ENCODE peak calls at places on chromosome 17, in nine cellular contexts. E is fibroblast of lung, V is cardiac fibroblast, R is AG04449, I is adrenal gland, A is spleen, S is GM23338, Q is dorsolateral prefrontal cortex, F is pancreas. P is an unnamed sample.

GRCh38 chr17:17358060-17358751 is 55.0 kb downstream of the NT5M start:
- DNase-seq in E (no peak), V (no peak), R (no peak), I (no peak), A (peak), S (no peak), Q (peak), F (no peak), P (no peak)

GRCh38 chr17:9409026-9409425 is 166.6 kb downstream of the STX8 start:
- DNase-seq in E (no peak), V (no peak), R (no peak), I (no peak), A (no peak), S (no peak), Q (no peak), F (no peak), P (no peak)

GRCh38 chr17:66398617-66399016 is 96.2 kb downstream of the PRKCA start:
- DNase-seq in E (no peak), V (no peak), R (no peak), I (no peak), A (no peak), S (no peak), Q (no peak), F (no peak), P (no peak)

GRCh38 chr17:39813631-39814030 is 50.5 kb downstream of the IKZF3 start:
- DNase-seq in E (no peak), V (no peak), R (no peak), I (no peak), A (no peak), S (no peak), Q (no peak), F (no peak), P (no peak)

GRCh38 chr17:16371742-16372141 is 9.1 kb upstream of the UBB start:
- DNase-seq in E (peak), V (peak), R (peak), I (no peak), A (no peak), S (no peak), Q (no peak), F (no peak), P (no peak)

GRCh38 chr17:77129568-77130301 is 11.0 kb upstream of the SEC14L1 start:
- DNase-seq in E (no peak), V (no peak), R (no peak), I (no peak), A (no peak), S (no peak), Q (peak), F (no peak), P (no peak)

GRCh38 chr17:313231-313630 is 39.4 kb downstream of the RPH3AL start:
- DNase-seq in E (no peak), V (no peak), R (no peak), I (no peak), A (no peak), S (no peak), Q (no peak), F (no peak), P (no peak)

GRCh38 chr17:19502517-19502916 is 31.1 kb upstream of the SLC47A1 start:
- DNase-seq in E (no peak), V (no peak), R (no peak), I (no peak), A (no peak), S (no peak), Q (no peak), F (no peak), P (no peak)

GRCh38 chr17:2721603-2722002 is 10.0 kb upstream of the CLUH start:
- DNase-seq in E (no peak), V (no peak), R (no peak), I (no peak), A (no peak), S (no peak), Q (no peak), F (no peak), P (no peak)

GRCh38 chr17:77470800-77471733 is 330.3 kb downstream of the SEC14L1 start:
- DNase-seq in E (peak), V (no peak), R (no peak), I (peak), A (no peak), S (peak), Q (no peak), F (no peak), P (no peak)

GRCh38 chr17:41775394-41776226 is 10.9 kb downstream of the JUP start:
- DNase-seq in E (no peak), V (peak), R (no peak), I (no peak), A (no peak), S (peak), Q (peak), F (no peak), P (no peak)

GRCh38 chr17:41592601-41593305 is 6.1 kb upstream of the KRT14 start:
- DNase-seq in E (no peak), V (no peak), R (no peak), I (no peak), A (no peak), S (peak), Q (no peak), F (no peak), P (no peak)

GRCh38 chr17:70070297-70071027 is 4.6 kb upstream of the KCNJ16 start:
- DNase-seq in E (peak), V (no peak), R (no peak), I (no peak), A (no peak), S (no peak), Q (no peak), F (no peak), P (no peak)

GRCh38 chr17:35588196-35588920 is 1.2 kb downstream of the AP2B1 start:
- DNase-seq in E (peak), V (peak), R (peak), I (no peak), A (no peak), S (peak), Q (no peak), F (no peak), P (peak)

GRCh38 chr17:82444284-82444893 is 6.2 kb downstream of the CYBC1 start:
- DNase-seq in E (no peak), V (no peak), R (no peak), I (no peak), A (no peak), S (no peak), Q (no peak), F (no peak), P (no peak)

GRCh38 chr17:82239926-82240505 is 11.2 kb downstream of the SLC16A3 start:
- DNase-seq in E (no peak), V (peak), R (no peak), I (peak), A (peak), S (no peak), Q (no peak), F (no peak), P (no peak)

GRCh38 chr17:76755285-76755684 is 17.4 kb downstream of the MFSD11 start:
- DNase-seq in E (no peak), V (no peak), R (no peak), I (no peak), A (no peak), S (no peak), Q (no peak), F (no peak), P (no peak)

GRCh38 chr17:31313982-31314787 is at the start of gene EVI2B:
- DNase-seq in E (peak), V (peak), R (no peak), I (no peak), A (no peak), S (no peak), Q (no peak), F (no peak), P (no peak)

GRCh38 chr17:73901661-73902415 is 257.6 kb upstream of the SDK2 start:
- DNase-seq in E (no peak), V (no peak), R (no peak), I (no peak), A (peak), S (peak), Q (no peak), F (peak), P (no peak)

GRCh38 chr17:66437466-66438026 is 135.1 kb downstream of the PRKCA start:
- DNase-seq in E (peak), V (peak), R (no peak), I (no peak), A (no peak), S (no peak), Q (no peak), F (no peak), P (no peak)

GRCh38 chr17:56676807-56677206 is 83.3 kb downstream of the NOG start:
- DNase-seq in E (no peak), V (peak), R (no peak), I (no peak), A (no peak), S (no peak), Q (no peak), F (no peak), P (no peak)

GRCh38 chr17:16440814-16441629 is 25.7 kb downstream of the TRPV2 start:
- DNase-seq in E (no peak), V (peak), R (no peak), I (no peak), A (no peak), S (no peak), Q (no peak), F (no peak), P (no peak)

GRCh38 chr17:64315032-64315490 is 52.0 kb upstream of the TEX2 start:
- DNase-seq in E (peak), V (peak), R (no peak), I (peak), A (peak), S (no peak), Q (no peak), F (peak), P (no peak)

GRCh38 chr17:1617620-1618174 is 10.9 kb downstream of the SLC43A2 start:
- DNase-seq in E (peak), V (peak), R (peak), I (peak), A (no peak), S (no peak), Q (no peak), F (no peak), P (peak)

GRCh38 chr17:75778861-75779249 is 5.8 kb upstream of the UNK start:
- DNase-seq in E (no peak), V (no peak), R (no peak), I (no peak), A (no peak), S (peak), Q (no peak), F (no peak), P (no peak)

GRCh38 chr17:6953689-6954088 is 42.2 kb upstream of the ALOX12 start:
- DNase-seq in E (no peak), V (no peak), R (no peak), I (no peak), A (no peak), S (no peak), Q (no peak), F (no peak), P (no peak)

GRCh38 chr17:59607817-59608403 is 11.8 kb upstream of the CLTC start:
- DNase-seq in E (no peak), V (peak), R (no peak), I (no peak), A (no peak), S (peak), Q (no peak), F (no peak), P (no peak)

GRCh38 chr17:38588775-38589174 is 17.0 kb downstream of the SRCIN1 start:
- DNase-seq in E (no peak), V (no peak), R (no peak), I (no peak), A (no peak), S (no peak), Q (no peak), F (no peak), P (no peak)

GRCh38 chr17:7650509-7651096 is at the start of gene ATP1B2:
- DNase-seq in E (peak), V (peak), R (no peak), I (peak), A (peak), S (peak), Q (peak), F (peak), P (no peak)

GRCh38 chr17:50199211-50199633 is 2.2 kb downstream of the COL1A1 start:
- DNase-seq in E (no peak), V (no peak), R (no peak), I (no peak), A (peak), S (no peak), Q (no peak), F (peak), P (no peak)

GRCh38 chr17:50199651-50200446 is 1.6 kb downstream of the COL1A1 start:
- DNase-seq in E (peak), V (peak), R (no peak), I (peak), A (peak), S (peak), Q (peak), F (peak), P (peak)

GRCh38 chr17:50203086-50203485 is 1.7 kb upstream of the COL1A1 start:
- DNase-seq in E (peak), V (no peak), R (no peak), I (no peak), A (no peak), S (no peak), Q (no peak), F (no peak), P (no peak)

GRCh38 chr17:50200447-50201225 is 795 bp downstream of the COL1A1 start:
- DNase-seq in E (peak), V (peak), R (no peak), I (peak), A (peak), S (peak), Q (peak), F (peak), P (peak)

GRCh38 chr17:50201226-50201854 is at the start of gene COL1A1:
- DNase-seq in E (peak), V (peak), R (no peak), I (peak), A (peak), S (peak), Q (no peak), F (no peak), P (peak)
- H3K4me3 ChIP-seq in E (peak), V (peak), R (peak), I (peak), A (peak), S (peak), Q (peak), F (peak), P (peak)

DNA sequence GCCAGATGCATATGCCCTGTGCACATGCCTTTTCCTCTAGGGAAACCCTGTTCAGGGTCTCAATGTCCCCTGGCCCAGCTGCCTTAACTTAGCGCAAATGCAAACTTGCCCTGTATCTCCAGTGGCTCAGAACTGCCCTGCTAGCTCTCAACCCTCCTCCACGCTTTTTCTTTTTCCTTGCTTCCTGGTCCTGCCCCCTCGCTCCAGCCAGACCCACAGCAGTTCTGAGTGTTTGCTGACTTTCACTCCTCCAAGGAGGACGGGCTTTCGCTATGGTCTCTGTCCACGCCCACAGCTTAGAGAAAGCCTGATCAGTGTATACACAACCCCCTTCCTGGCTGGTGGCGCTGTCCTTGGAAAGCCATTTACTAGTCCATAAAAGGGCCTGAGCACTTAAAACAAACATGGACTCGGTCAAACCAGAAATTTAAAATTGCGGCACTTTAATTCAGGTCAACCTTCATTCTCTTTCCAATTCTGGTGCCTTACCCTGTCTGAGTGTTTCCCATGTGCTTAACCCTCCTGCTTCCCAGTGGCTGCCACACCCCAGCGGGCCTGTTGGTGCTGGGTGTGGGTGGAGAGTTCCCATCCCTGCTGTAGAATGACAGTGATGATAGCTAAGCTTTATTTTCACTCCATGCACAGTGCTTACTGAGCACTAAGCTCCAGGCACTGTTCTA is 15.6 kb upstream of the TMEM98 start:
- DNase-seq in E (peak), V (peak), R (no peak), I (peak), A (no peak), S (peak), Q (no peak), F (peak), P (no peak)
- TF ChIP-seq CTCF in E (peak), V (peak), R (no peak), I (no peak), A (no peak), S (peak), Q (no peak), F (no peak), P (no peak)

GRCh38 chr17:34412965-34413441 is 50.0 kb upstream of the CCL1 start:
- DNase-seq in E (peak), V (peak), R (no peak), I (no peak), A (no peak), S (no peak), Q (no peak), F (no peak), P (no peak)

GRCh38 chr17:34413443-34414076 is 50.5 kb upstream of the CCL1 start:
- DNase-seq in E (no peak), V (peak), R (no peak), I (peak), A (no peak), S (no peak), Q (peak), F (no peak), P (no peak)

GRCh38 chr17:34416116-34416515 is 53.1 kb upstream of the CCL1 start:
- DNase-seq in E (no peak), V (no peak), R (no peak), I (no peak), A (no peak), S (no peak), Q (no peak), F (no peak), P (no peak)

GRCh38 chr17:34412534-34412933 is 49.5 kb upstream of the CCL1 start:
- DNase-seq in E (no peak), V (no peak), R (no peak), I (no peak), A (no peak), S (no peak), Q (no peak), F (no peak), P (no peak)

DNA sequence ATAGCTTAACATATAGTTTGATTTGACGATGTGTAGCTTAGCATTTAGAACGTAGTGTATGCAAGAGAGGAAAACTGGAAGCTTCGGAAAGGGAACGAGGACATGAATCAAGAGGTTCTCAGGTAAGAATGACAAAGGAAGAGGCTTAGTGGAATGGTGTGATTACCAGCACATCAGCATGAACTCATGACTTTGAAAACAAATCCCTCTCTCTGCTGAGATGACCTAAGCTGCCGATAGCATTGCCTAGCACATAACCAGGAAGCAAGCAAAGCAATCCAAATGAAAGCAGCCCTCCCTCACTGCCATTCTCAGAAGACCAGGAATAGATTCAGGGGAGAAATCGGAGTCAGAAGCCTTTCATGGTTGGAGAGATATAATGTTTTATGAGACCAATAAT is 51.3 kb upstream of the CCL1 start:
- DNase-seq in E (no peak), V (no peak), R (no peak), I (no peak), A (no peak), S (peak), Q (no peak), F (no peak), P (no peak)
- H3K4me3 ChIP-seq in E (no peak), V (no peak), R (no peak), I (no peak), A (no peak), S (peak), Q (no peak), F (no peak), P (no peak)

GRCh38 chr17:43615330-43615729 is 46.4 kb downstream of the MEOX1 start:
- DNase-seq in E (no peak), V (peak), R (no peak), I (no peak), A (no peak), S (no peak), Q (no peak), F (no peak), P (no peak)
- TF ChIP-seq CTCF in E (no peak), V (no peak), R (no peak), I (no peak), A (no peak), S (no peak), Q (no peak), F (no peak), P (no peak)

DNA sequence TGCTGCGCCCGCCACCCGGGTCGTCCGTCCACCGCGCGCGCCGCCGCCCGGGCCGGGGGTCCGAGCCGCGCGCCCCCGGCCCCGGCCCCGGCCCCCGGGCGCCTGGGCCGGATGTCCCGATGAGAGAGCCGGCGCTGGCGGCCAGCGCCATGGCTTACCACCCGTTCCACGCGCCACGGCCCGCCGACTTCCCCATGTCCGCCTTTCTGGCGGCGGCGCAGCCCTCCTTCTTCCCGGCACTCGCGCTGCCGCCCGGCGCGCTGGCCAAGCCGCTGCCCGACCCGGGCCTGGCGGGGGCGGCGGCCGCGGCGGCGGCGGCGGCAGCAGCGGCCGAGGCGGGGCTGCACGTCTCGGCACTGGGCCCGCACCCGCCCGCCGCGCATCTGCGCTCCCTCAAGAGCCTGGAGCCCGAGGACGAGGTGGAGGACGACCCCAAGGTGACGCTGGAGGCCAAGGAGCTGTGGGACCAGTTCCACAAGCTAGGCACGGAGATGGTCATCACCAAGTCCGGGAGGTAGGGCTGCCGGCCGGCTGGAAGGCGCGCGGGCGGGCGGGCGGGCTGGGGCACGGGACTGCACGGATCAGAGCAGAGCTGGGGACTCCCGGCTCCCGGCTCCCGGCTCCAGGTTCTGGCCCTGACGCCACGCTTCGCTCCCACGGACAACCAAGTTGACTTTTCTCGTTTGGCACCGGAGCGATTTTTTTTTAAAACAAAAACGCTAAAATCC is 579 bp downstream of the TBX2 start:
- DNase-seq in E (peak), V (peak), R (no peak), I (no peak), A (no peak), S (peak), Q (no peak), F (peak), P (no peak)
- H3K4me3 ChIP-seq in E (peak), V (peak), R (peak), I (peak), A (peak), S (peak), Q (no peak), F (peak), P (peak)

DNA sequence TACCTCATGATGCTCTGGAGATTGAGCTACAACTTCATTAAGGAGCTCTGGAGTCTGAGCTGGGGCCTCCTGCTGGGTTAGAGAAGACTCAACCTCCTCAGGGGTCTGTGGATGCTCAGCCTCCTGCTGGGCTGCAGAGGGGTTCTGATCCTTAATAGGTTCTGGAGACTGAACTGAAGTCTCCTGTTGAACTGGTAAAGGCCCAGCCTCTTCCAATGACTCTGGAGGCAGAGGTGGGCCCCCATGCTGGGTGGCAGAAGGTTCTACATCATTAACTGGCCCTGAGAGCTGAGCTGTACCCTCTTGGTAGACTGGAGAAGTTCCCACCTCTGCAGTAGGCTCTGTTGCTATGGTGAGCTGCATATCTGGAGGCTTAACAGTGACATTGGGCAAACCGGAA is 48.1 kb upstream of the TMEM97 start:
- DNase-seq in E (no peak), V (no peak), R (no peak), I (no peak), A (no peak), S (no peak), Q (no peak), F (no peak), P (no peak)
- TF ChIP-seq CTCF in E (no peak), V (no peak), R (no peak), I (no peak), A (no peak), S (no peak), Q (no peak), F (no peak), P (no peak)

P was measured in astrocyte of the cerebellum.